ENCODE peak calls at places on chromosomes 12 and 14, in five cellular contexts. One of them, this sample, is unnamed.

GRCh38 chr14:68688872-68689371 is 103.9 kb downstream of the ZFP36L1 start:
- DNase-seq in cardiac fibroblast: peak; percentile 52
- DNase-seq in endodermal cell: no peak
- DNase-seq in fibroblast of mammary gland: peak; percentile 70
- DNase-seq in left ventricle myocardium inferior: no peak
- DNase-seq in this sample: peak; percentile 81

GRCh38 chr14:95098984-95099599 is 58.2 kb downstream of the DICER1 start:
- DNase-seq in left ventricle myocardium inferior: peak; percentile 54
- DNase-seq in endodermal cell: peak; percentile 83
- DNase-seq in fibroblast of mammary gland: peak; percentile 80
- DNase-seq in cardiac fibroblast: peak; percentile 85
- DNase-seq in this sample: peak; percentile 76

GRCh38 chr14:26394114-26394855 is 203.5 kb downstream of the NOVA1 start:
- DNase-seq in left ventricle myocardium inferior: no peak
- DNase-seq in endodermal cell: peak; percentile 62
- DNase-seq in cardiac fibroblast: peak; percentile 39
- DNase-seq in fibroblast of mammary gland: peak; percentile 40
- DNase-seq in this sample: peak; percentile 68

GRCh38 chr14:65958664-65959562 is 527.3 kb upstream of the CCDC196 start:
- DNase-seq in fibroblast of mammary gland: peak; percentile 45
- DNase-seq in cardiac fibroblast: peak; percentile 52
- DNase-seq in left ventricle myocardium inferior: no peak
- DNase-seq in endodermal cell: no peak
- DNase-seq in this sample: peak; percentile 56

GRCh38 chr14:87615822-87616679 is 376.9 kb downstream of the GALC start:
- DNase-seq in left ventricle myocardium inferior: peak; percentile 21
- DNase-seq in fibroblast of mammary gland: peak; percentile 54
- DNase-seq in cardiac fibroblast: peak; percentile 42
- DNase-seq in endodermal cell: peak; percentile 93
- DNase-seq in this sample: peak; percentile 58

GRCh38 chr12:56243731-56244181 is 13.9 kb downstream of the SLC39A5 start:
- DNase-seq in fibroblast of mammary gland: no peak
- DNase-seq in left ventricle myocardium inferior: no peak
- DNase-seq in endodermal cell: no peak
- DNase-seq in cardiac fibroblast: peak; percentile 9
- DNase-seq in this sample: no peak

GRCh38 chr12:100926669-100927248 is 132.2 kb downstream of the ANO4 start:
- DNase-seq in left ventricle myocardium inferior: no peak
- DNase-seq in cardiac fibroblast: peak; percentile 20
- DNase-seq in fibroblast of mammary gland: peak; percentile 35
- DNase-seq in endodermal cell: peak; percentile 94
- DNase-seq in this sample: peak; percentile 45

GRCh38 chr12:1497161-1497560 is 97.2 kb downstream of the FBXL14 start:
- DNase-seq in left ventricle myocardium inferior: no peak
- DNase-seq in cardiac fibroblast: no peak
- DNase-seq in fibroblast of mammary gland: no peak
- DNase-seq in endodermal cell: peak; percentile 29
- DNase-seq in this sample: no peak

GRCh38 chr14:68397827-68398226 is 395.0 kb downstream of the ZFP36L1 start:
- DNase-seq in cardiac fibroblast: no peak
- DNase-seq in left ventricle myocardium inferior: no peak
- DNase-seq in fibroblast of mammary gland: peak; percentile 83
- DNase-seq in endodermal cell: no peak
- DNase-seq in this sample: peak; percentile 52

GRCh38 chr14:36657409-36658090 is 4.1 kb upstream of the PAX9 start:
- DNase-seq in endodermal cell: peak; percentile 82
- DNase-seq in fibroblast of mammary gland: peak; percentile 6
- DNase-seq in left ventricle myocardium inferior: no peak
- DNase-seq in cardiac fibroblast: no peak
- DNase-seq in this sample: no peak

GRCh38 chr14:91414475-91415342 is 2.9 kb downstream of the CCDC88C start:
- DNase-seq in endodermal cell: peak; percentile 44
- DNase-seq in fibroblast of mammary gland: no peak
- DNase-seq in left ventricle myocardium inferior: no peak
- DNase-seq in cardiac fibroblast: no peak
- DNase-seq in this sample: no peak

GRCh38 chr14:91409991-91410401 is 7.6 kb downstream of the CCDC88C start:
- DNase-seq in cardiac fibroblast: no peak
- DNase-seq in left ventricle myocardium inferior: no peak
- DNase-seq in endodermal cell: no peak
- DNase-seq in fibroblast of mammary gland: no peak
- DNase-seq in this sample: no peak

GRCh38 chr14:91412939-91413338 is 4.7 kb downstream of the CCDC88C start:
- DNase-seq in cardiac fibroblast: no peak
- DNase-seq in endodermal cell: no peak
- DNase-seq in fibroblast of mammary gland: no peak
- DNase-seq in left ventricle myocardium inferior: no peak
- DNase-seq in this sample: no peak

GRCh38 chr14:91413547-91414474 is 3.8 kb downstream of the CCDC88C start:
- DNase-seq in fibroblast of mammary gland: no peak
- DNase-seq in cardiac fibroblast: no peak
- DNase-seq in left ventricle myocardium inferior: no peak
- DNase-seq in endodermal cell: peak; percentile 97
- DNase-seq in this sample: no peak

DNA sequence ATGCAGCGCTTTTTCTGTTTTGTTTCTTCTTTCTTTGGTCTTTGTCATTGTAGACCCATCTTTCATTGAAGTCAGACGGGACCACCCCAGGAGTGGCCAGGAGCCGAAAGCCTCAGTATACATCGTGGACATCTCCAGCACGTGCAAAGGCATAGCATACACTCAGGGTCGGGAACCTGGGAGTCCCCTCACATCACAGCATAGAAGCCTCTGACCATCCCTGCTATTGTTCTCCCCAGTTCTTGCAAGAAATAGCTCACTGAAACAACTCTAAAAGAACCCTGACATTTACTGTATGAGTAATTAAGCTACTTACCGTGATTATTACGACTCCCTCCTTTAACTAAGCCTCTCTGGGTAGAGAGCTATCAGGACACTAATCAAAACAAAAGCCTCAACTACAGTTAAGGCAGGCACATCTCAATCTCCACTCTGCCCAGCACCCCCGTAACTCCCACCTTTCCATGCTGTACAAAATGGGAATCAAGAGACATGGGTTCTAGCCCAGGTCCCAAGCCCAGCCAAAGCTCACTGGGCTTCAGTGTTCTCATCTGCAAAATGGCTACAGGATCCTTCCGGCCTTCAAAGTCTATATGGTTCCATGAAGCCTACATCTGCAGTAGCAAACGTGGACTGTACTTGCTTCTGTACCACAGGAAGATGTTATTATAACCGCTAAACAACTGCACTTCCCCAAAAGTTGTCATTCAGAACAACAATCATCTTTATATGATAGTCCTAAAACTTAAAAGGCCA is 6.7 kb downstream of the CCDC88C start:
- DNase-seq in left ventricle myocardium inferior: no peak
- DNase-seq in fibroblast of mammary gland: no peak
- DNase-seq in cardiac fibroblast: no peak
- DNase-seq in endodermal cell: no peak
- DNase-seq in this sample: no peak
- H3K4me3 ChIP-seq in left ventricle myocardium inferior: no peak overlapping the region
- H3K4me3 ChIP-seq in fibroblast of mammary gland: no peak overlapping the region
- H3K4me3 ChIP-seq in cardiac fibroblast: no peak overlapping the region
- H3K4me3 ChIP-seq in endodermal cell: no peak overlapping the region
- H3K4me3 ChIP-seq in this sample: no peak overlapping the region

GRCh38 chr14:71776463-71777359 is 155.5 kb upstream of the RGS6 start:
- DNase-seq in cardiac fibroblast: peak; percentile 6
- DNase-seq in left ventricle myocardium inferior: no peak
- DNase-seq in fibroblast of mammary gland: no peak
- DNase-seq in endodermal cell: peak; percentile 82
- DNase-seq in this sample: peak; percentile 4
- TF ChIP-seq CTCF in cardiac fibroblast: no peak
- TF ChIP-seq CTCF in left ventricle myocardium inferior: no peak
- TF ChIP-seq CTCF in fibroblast of mammary gland: no peak
- TF ChIP-seq CTCF in endodermal cell: peak; percentile 40
- TF ChIP-seq CTCF in this sample: no peak

GRCh38 chr12:50074936-50075807 is 10.0 kb upstream of the SMARCD1 start:
- DNase-seq in fibroblast of mammary gland: peak; percentile 80
- DNase-seq in endodermal cell: peak; percentile 99
- DNase-seq in left ventricle myocardium inferior: peak; percentile 83
- DNase-seq in cardiac fibroblast: peak; percentile 86
- DNase-seq in this sample: peak; percentile 84

GRCh38 chr12:50078281-50078680 is 6.9 kb upstream of the SMARCD1 start:
- DNase-seq in fibroblast of mammary gland: no peak
- DNase-seq in left ventricle myocardium inferior: no peak
- DNase-seq in cardiac fibroblast: no peak
- DNase-seq in endodermal cell: no peak
- DNase-seq in this sample: no peak

GRCh38 chr12:50077099-50077498 is 8.0 kb upstream of the SMARCD1 start:
- DNase-seq in fibroblast of mammary gland: no peak
- DNase-seq in cardiac fibroblast: no peak
- DNase-seq in endodermal cell: no peak
- DNase-seq in left ventricle myocardium inferior: no peak
- DNase-seq in this sample: no peak

GRCh38 chr12:50073712-50074111 is 11.4 kb upstream of the SMARCD1 start:
- DNase-seq in cardiac fibroblast: no peak
- DNase-seq in fibroblast of mammary gland: no peak
- DNase-seq in endodermal cell: no peak
- DNase-seq in left ventricle myocardium inferior: no peak
- DNase-seq in this sample: no peak

DNA sequence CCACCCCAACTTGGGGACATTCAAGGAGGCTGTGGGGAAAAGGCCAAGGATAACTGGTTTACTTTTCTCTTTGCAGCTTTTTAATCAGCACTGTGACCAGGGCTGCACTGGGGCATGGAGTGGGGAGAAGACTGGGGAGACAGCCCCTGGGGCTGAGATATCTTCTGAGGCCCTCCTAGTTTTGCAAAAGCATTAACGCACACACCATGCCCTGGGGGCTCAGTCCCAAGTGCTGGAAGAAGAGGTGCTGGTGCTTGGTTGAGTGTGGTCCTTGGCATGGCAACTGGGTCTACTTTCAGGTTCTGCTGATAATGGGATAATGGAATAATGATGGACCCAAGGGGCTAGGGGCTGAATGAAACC is 9.4 kb upstream of the SMARCD1 start:
- DNase-seq in cardiac fibroblast: no peak
- DNase-seq in endodermal cell: no peak
- DNase-seq in left ventricle myocardium inferior: no peak
- DNase-seq in fibroblast of mammary gland: no peak
- DNase-seq in this sample: no peak
- H3K4me3 ChIP-seq in cardiac fibroblast: no peak overlapping the region
- H3K4me3 ChIP-seq in endodermal cell: no peak overlapping the region
- H3K4me3 ChIP-seq in left ventricle myocardium inferior: no peak overlapping the region
- H3K4me3 ChIP-seq in fibroblast of mammary gland: no peak overlapping the region
- H3K4me3 ChIP-seq in this sample: no peak overlapping the region

DNA sequence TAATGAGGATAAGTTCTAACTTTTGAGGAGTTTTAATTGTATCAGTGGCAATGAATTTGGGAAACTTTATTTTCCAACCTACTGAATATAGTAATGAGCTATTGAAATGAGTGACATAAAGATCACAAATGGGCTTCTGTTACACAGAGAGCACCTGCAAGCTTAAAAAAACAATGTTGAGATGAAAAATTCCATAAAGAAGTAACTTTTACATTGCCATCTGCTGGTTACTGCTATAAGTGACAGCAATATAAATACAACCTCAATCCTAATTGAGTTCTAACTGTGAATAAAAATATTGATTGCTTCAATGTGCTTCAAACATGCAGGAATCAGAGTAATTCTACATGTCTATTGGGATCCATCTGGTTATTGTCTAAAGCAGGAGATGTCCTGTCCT is 14.2 kb downstream of the WIF1 start:
- DNase-seq in left ventricle myocardium inferior: no peak
- DNase-seq in cardiac fibroblast: peak; percentile 33
- DNase-seq in fibroblast of mammary gland: peak; percentile 36
- DNase-seq in endodermal cell: no peak
- DNase-seq in this sample: peak; percentile 25
- TF ChIP-seq CTCF in left ventricle myocardium inferior: peak; percentile 40
- TF ChIP-seq CTCF in cardiac fibroblast: peak; percentile 28
- TF ChIP-seq CTCF in fibroblast of mammary gland: peak; percentile 41
- TF ChIP-seq CTCF in endodermal cell: peak; percentile 65
- TF ChIP-seq CTCF in this sample: peak; percentile 33

DNA sequence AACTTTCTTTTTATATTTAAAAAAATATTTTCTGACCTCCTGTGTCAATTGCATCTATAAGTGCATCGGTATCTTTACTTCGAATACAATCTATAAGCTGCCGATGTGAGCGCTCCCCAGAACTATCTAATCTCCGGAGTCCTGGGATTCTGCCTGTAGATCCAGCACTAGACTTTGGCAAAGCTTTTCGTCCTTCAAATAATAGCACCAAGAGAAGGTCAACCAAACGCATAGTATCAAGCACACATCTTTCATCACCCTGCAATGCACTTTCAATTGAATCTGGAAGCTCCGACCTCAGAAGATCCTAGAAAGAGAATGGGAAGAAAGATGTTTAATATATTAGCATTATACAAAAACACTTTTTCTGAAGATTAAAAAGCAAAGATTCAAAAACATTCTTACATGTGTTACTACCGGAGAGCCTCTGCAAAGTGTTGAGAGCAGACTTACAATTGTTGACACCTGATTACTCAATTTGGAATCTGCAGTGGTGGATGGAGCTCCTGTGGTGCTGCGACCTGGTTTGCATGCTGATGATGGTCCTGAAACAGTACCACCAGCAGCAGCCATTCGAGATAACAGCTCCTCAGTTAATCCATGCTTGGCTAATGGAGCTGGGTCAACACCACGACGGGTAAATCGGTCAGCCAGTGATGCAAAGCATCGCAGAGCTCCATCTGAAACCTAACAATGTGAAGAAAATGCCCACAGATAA is 34.3 kb downstream of the HECTD1 start:
- DNase-seq in left ventricle myocardium inferior: no peak
- DNase-seq in endodermal cell: peak; percentile 53
- DNase-seq in cardiac fibroblast: no peak
- DNase-seq in fibroblast of mammary gland: no peak
- DNase-seq in this sample: no peak
- H3K4me3 ChIP-seq in left ventricle myocardium inferior: no peak overlapping the region
- H3K4me3 ChIP-seq in endodermal cell: no peak overlapping the region
- H3K4me3 ChIP-seq in cardiac fibroblast: no peak overlapping the region
- H3K4me3 ChIP-seq in fibroblast of mammary gland: no peak overlapping the region
- H3K4me3 ChIP-seq in this sample: no peak overlapping the region

DNA sequence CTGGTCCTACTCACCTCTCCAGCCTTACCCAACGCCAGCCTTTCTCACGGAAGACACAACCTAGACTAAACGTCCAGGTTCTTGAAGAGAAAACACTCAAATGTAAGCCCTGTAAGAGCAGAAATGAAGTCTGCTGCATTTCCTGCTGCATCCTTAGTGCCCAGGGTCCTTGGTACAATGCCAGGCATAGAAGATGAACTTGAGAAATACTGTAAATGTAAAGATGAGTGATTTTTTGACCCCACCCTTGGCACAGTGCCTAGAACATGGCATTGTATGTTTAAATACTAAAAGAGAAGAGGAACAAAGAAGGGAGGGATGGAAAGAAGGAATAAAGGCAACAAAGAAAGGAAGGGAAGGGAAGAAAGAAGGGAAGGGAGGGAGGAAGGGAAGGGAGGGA is 514.6 kb downstream of the MED13L start:
- DNase-seq in left ventricle myocardium inferior: no peak
- DNase-seq in cardiac fibroblast: no peak
- DNase-seq in fibroblast of mammary gland: no peak
- DNase-seq in endodermal cell: no peak
- DNase-seq in this sample: no peak
- TF ChIP-seq CTCF in left ventricle myocardium inferior: no peak
- TF ChIP-seq CTCF in cardiac fibroblast: no peak
- TF ChIP-seq CTCF in fibroblast of mammary gland: no peak
- TF ChIP-seq CTCF in endodermal cell: no peak
- TF ChIP-seq CTCF in this sample: no peak

GRCh38 chr12:28191690-28192089 is 1.4 kb downstream of the CCDC91 start:
- DNase-seq in cardiac fibroblast: peak; percentile 27
- DNase-seq in endodermal cell: peak; percentile 46
- DNase-seq in fibroblast of mammary gland: peak; percentile 9
- DNase-seq in left ventricle myocardium inferior: no peak
- DNase-seq in this sample: peak; percentile 12
- H3K4me3 ChIP-seq in cardiac fibroblast: peak overlapping the region; percentile 79
- H3K4me3 ChIP-seq in endodermal cell: peak overlapping the region; percentile 93
- H3K4me3 ChIP-seq in fibroblast of mammary gland: peak overlapping the region; percentile 79
- H3K4me3 ChIP-seq in left ventricle myocardium inferior: peak overlapping the region; percentile 92
- H3K4me3 ChIP-seq in this sample: peak overlapping the region; percentile 86